ENCODE peak calls at places on chromosomes 5 and 9, in six cellular contexts. Z, M, O, B, H and T are unnamed samples.

GRCh38 chr9:114371986-114372917 is 15.5 kb downstream of the AKNA start:
- DNase-seq in Z (no peak), M (no peak), O (peak; percentile 76), B (no peak), H (peak; percentile 86), T (no peak)

GRCh38 chr5:96935556-96936430 is at the start of gene LNPEP:
- DNase-seq in Z (peak; percentile 98), M (peak; percentile 97), O (peak; percentile 97), B (peak; percentile 93), H (peak; percentile 99), T (peak; percentile 85)

GRCh38 chr5:139747583-139748504 is 47.8 kb upstream of the PSD2 start:
- DNase-seq in Z (peak; percentile 74), M (peak; percentile 81), O (peak; percentile 50), B (no peak), H (no peak), T (no peak)

GRCh38 chr5:61306531-61307195 is 25.4 kb upstream of the ZSWIM6 start:
- DNase-seq in Z (no peak), M (peak; percentile 93), O (no peak), B (no peak), H (no peak), T (no peak)

GRCh38 chr5:133891390-133891789 is 77.0 kb downstream of the C5orf15 start:
- DNase-seq in Z (no peak), M (no peak), O (no peak), B (no peak), H (no peak), T (no peak)

GRCh38 chr9:18682907-18683306 is 209.0 kb downstream of the ADAMTSL1 start:
- DNase-seq in Z (no peak), M (no peak), O (no peak), B (no peak), H (no peak), T (no peak)

GRCh38 chr9:95004452-95005275 is 278.2 kb downstream of the AOPEP start:
- DNase-seq in Z (peak; percentile 83), M (no peak), O (peak; percentile 54), B (peak; percentile 48), H (no peak), T (peak; percentile 70)

GRCh38 chr9:127411122-127411521 is 13.1 kb upstream of the ZNF79 start:
- DNase-seq in Z (no peak), M (no peak), O (no peak), B (no peak), H (no peak), T (no peak)

GRCh38 chr5:35853652-35854051 is 3.0 kb upstream of the IL7R start:
- DNase-seq in Z (peak; percentile 59), M (no peak), O (no peak), B (no peak), H (no peak), T (no peak)

GRCh38 chr5:158754018-158754514 is 345.6 kb downstream of the EBF1 start:
- DNase-seq in Z (no peak), M (peak; percentile 58), O (no peak), B (no peak), H (no peak), T (no peak)

GRCh38 chr9:76717611-76718010 is 46.6 kb upstream of the PCA3 start:
- DNase-seq in Z (no peak), M (peak; percentile 4), O (no peak), B (no peak), H (no peak), T (peak; percentile 45)

GRCh38 chr5:32531885-32532520 is 53.4 kb upstream of the SUB1 start:
- DNase-seq in Z (no peak), M (peak; percentile 74), O (no peak), B (peak; percentile 82), H (peak; percentile 80), T (peak; percentile 55)

GRCh38 chr5:78821519-78821918 is 163.6 kb downstream of the ARSB start:
- DNase-seq in Z (no peak), M (no peak), O (no peak), B (no peak), H (no peak), T (no peak)

GRCh38 chr5:139768802-139769465 is 26.7 kb upstream of the PSD2 start:
- DNase-seq in Z (no peak), M (no peak), O (no peak), B (no peak), H (no peak), T (no peak)

GRCh38 chr5:178545941-178546674 is 44.1 kb downstream of the COL23A1 start:
- DNase-seq in Z (no peak), M (no peak), O (no peak), B (no peak), H (no peak), T (no peak)

GRCh38 chr9:105541838-105542237 is 16.1 kb upstream of the FKTN start:
- DNase-seq in Z (no peak), M (no peak), O (no peak), B (no peak), H (no peak), T (no peak)

GRCh38 chr5:115842089-115842881 is 550 bp downstream of the AP3S1 start:
- DNase-seq in Z (peak; percentile 72), M (no peak), O (no peak), B (peak; percentile 65), H (no peak), T (peak; percentile 51)

GRCh38 chr9:93676310-93677054 is 100.1 kb downstream of the PHF2 start:
- DNase-seq in Z (peak; percentile 60), M (no peak), O (peak; percentile 10), B (no peak), H (peak; percentile 78), T (no peak)

GRCh38 chr5:154162475-154163217 is 27.9 kb upstream of the GALNT10 start:
- DNase-seq in Z (no peak), M (no peak), O (peak; percentile 52), B (no peak), H (no peak), T (no peak)

GRCh38 chr5:158676642-158677489 is 422.9 kb downstream of the EBF1 start:
- DNase-seq in Z (no peak), M (no peak), O (no peak), B (no peak), H (no peak), T (no peak)

GRCh38 chr9:129571298-129572051 is 49.4 kb downstream of the C9orf50 start:
- DNase-seq in Z (no peak), M (no peak), O (no peak), B (peak; percentile 49), H (no peak), T (no peak)

GRCh38 chr5:54639621-54640020 is 122.1 kb downstream of the SNX18 start:
- DNase-seq in Z (no peak), M (no peak), O (no peak), B (no peak), H (no peak), T (no peak)

GRCh38 chr5:1120236-1120999 is 8.6 kb upstream of the SLC12A7 start:
- DNase-seq in Z (no peak), M (no peak), O (no peak), B (no peak), H (no peak), T (no peak)

GRCh38 chr9:16143947-16144890 is 591.4 kb downstream of the CCDC171 start:
- DNase-seq in Z (no peak), M (no peak), O (no peak), B (no peak), H (peak; percentile 70), T (no peak)

GRCh38 chr9:99143661-99144060 is 38.7 kb downstream of the TGFBR1 start:
- DNase-seq in Z (no peak), M (no peak), O (no peak), B (no peak), H (no peak), T (no peak)

GRCh38 chr9:84851935-84852585 is 182.5 kb downstream of the NTRK2 start:
- DNase-seq in Z (no peak), M (peak; percentile 11), O (peak; percentile 27), B (no peak), H (no peak), T (peak; percentile 22)

GRCh38 chr9:35972093-35972492 is 14.1 kb upstream of the OR2S2 start:
- DNase-seq in Z (peak; percentile 59), M (no peak), O (no peak), B (no peak), H (no peak), T (no peak)

GRCh38 chr5:1763548-1763911 is 36.1 kb downstream of the MRPL36 start:
- DNase-seq in Z (peak; percentile 55), M (peak; percentile 72), O (peak; percentile 41), B (peak; percentile 43), H (peak; percentile 89), T (peak; percentile 87)

GRCh38 chr9:131019387-131020239 is 10.6 kb downstream of the LAMC3 start:
- DNase-seq in Z (peak; percentile 40), M (no peak), O (no peak), B (no peak), H (peak; percentile 92), T (no peak)

GRCh38 chr5:73928486-73928885 is 302.5 kb downstream of the ARHGEF28 start:
- DNase-seq in Z (no peak), M (no peak), O (no peak), B (no peak), H (no peak), T (no peak)

GRCh38 chr5:478982-479535 is 36.1 kb downstream of the EXOC3 start:
- DNase-seq in Z (peak; percentile 54), M (no peak), O (no peak), B (no peak), H (no peak), T (no peak)

GRCh38 chr9:87494970-87495471 is 2.6 kb upstream of the DAPK1 start:
- DNase-seq in Z (no peak), M (no peak), O (no peak), B (no peak), H (no peak), T (no peak)
- TF ChIP-seq POLR2A in Z (no peak), M (no peak), O (no peak), B (no peak), H (no peak), T (no peak)

GRCh38 chr5:143473481-143473880 is 70.0 kb upstream of the NR3C1 start:
- DNase-seq in Z (no peak), M (no peak), O (no peak), B (no peak), H (no peak), T (no peak)
- TF ChIP-seq POLR2A in Z (no peak), M (no peak), O (no peak), B (no peak), H (no peak), T (no peak)

GRCh38 chr5:150670961-150671337 is 9.9 kb downstream of the MYOZ3 start:
- DNase-seq in Z (no peak), M (no peak), O (no peak), B (no peak), H (peak; percentile 8), T (no peak)
- TF ChIP-seq POLR2A in Z (no peak), M (no peak), O (no peak), B (no peak), H (no peak), T (no peak)

GRCh38 chr5:93583799-93584530 is 943 bp downstream of the NR2F1 start:
- DNase-seq in Z (no peak), M (peak; percentile 47), O (peak; percentile 53), B (peak; percentile 32), H (no peak), T (no peak)
- TF ChIP-seq POLR2A in Z (no peak), M (no peak), O (no peak), B (no peak), H (no peak), T (no peak)